ENCODE peak calls at places on chromosomes 2 and 18, in seven cellular contexts. T is PC-9; E is adrenal gland; V is cardiac muscle cell; J is glutamatergic neuron; A is CD4-positive, alpha-beta T cell; M is GM23338. G is an unnamed sample.

GRCh38 chr2:191995285-191995684 is 148.4 kb upstream of the CAVIN2 start:
- DNase-seq in T (no peak), E (no peak), V (no peak), J (no peak), A (no peak), M (no peak), G (no peak)

GRCh38 chr2:235605306-235605998 is 111.6 kb downstream of the AGAP1 start:
- DNase-seq in T (no peak), E (peak), V (peak), J (peak), A (no peak), M (peak), G (peak)

GRCh38 chr2:17583646-17584045 is 43.1 kb downstream of the VSNL1 start:
- DNase-seq in T (no peak), E (no peak), V (peak), J (no peak), A (no peak), M (no peak), G (no peak)

GRCh38 chr2:63679252-63679850 is 90.6 kb downstream of the MDH1 start:
- DNase-seq in T (no peak), E (no peak), V (no peak), J (no peak), A (no peak), M (no peak), G (no peak)

GRCh38 chr2:45741451-45741850 is 90.0 kb downstream of the PRKCE start:
- DNase-seq in T (no peak), E (no peak), V (peak), J (no peak), A (no peak), M (no peak), G (no peak)

GRCh38 chr2:43748333-43748732 is 25.5 kb upstream of the DYNC2LI1 start:
- DNase-seq in T (no peak), E (no peak), V (no peak), J (no peak), A (no peak), M (no peak), G (no peak)

GRCh38 chr2:20071397-20072383 is 20.3 kb upstream of the LAPTM4A start:
- DNase-seq in T (peak), E (peak), V (peak), J (peak), A (no peak), M (peak), G (no peak)

GRCh38 chr18:1090758-1091157 is 186.1 kb downstream of the ADCYAP1 start:
- DNase-seq in T (no peak), E (no peak), V (no peak), J (no peak), A (no peak), M (peak), G (no peak)

GRCh38 chr2:122055541-122055940 is 300.1 kb downstream of the TSN start:
- DNase-seq in T (peak), E (no peak), V (peak), J (no peak), A (no peak), M (no peak), G (no peak)

GRCh38 chr18:24659837-24660720 is 199.6 kb downstream of the HRH4 start:
- DNase-seq in T (no peak), E (peak), V (peak), J (no peak), A (peak), M (no peak), G (no peak)

GRCh38 chr2:227862741-227863588 is 8.5 kb upstream of the DAW1 start:
- DNase-seq in T (peak), E (peak), V (peak), J (no peak), A (no peak), M (peak), G (no peak)

GRCh38 chr2:178234648-178235047 is 40.3 kb downstream of the OSBPL6 start:
- DNase-seq in T (no peak), E (no peak), V (no peak), J (no peak), A (no peak), M (no peak), G (no peak)

GRCh38 chr18:3655637-3656050 is 205.7 kb downstream of the TGIF1 start:
- DNase-seq in T (no peak), E (no peak), V (no peak), J (no peak), A (no peak), M (no peak), G (no peak)

GRCh38 chr2:219511547-219512325 is 2.5 kb upstream of the ASIC4 start:
- DNase-seq in T (no peak), E (no peak), V (peak), J (no peak), A (no peak), M (peak), G (no peak)

GRCh38 chr2:156399224-156399949 is 36.8 kb upstream of the GPD2 start:
- DNase-seq in T (peak), E (no peak), V (peak), J (no peak), A (no peak), M (peak), G (no peak)

GRCh38 chr2:168639501-168639900 is 162.9 kb upstream of the NOSTRIN start:
- DNase-seq in T (no peak), E (peak), V (peak), J (peak), A (no peak), M (peak), G (no peak)

GRCh38 chr18:50183556-50183955 is 11.4 kb downstream of the MYO5B start:
- DNase-seq in T (peak), E (no peak), V (peak), J (no peak), A (no peak), M (peak), G (no peak)

GRCh38 chr2:33058716-33059451 is 112.1 kb downstream of the LTBP1 start:
- DNase-seq in T (no peak), E (no peak), V (no peak), J (no peak), A (no peak), M (no peak), G (no peak)

GRCh38 chr2:173264603-173265366 is 89.9 kb upstream of the CDCA7 start:
- DNase-seq in T (no peak), E (peak), V (no peak), J (no peak), A (no peak), M (peak), G (no peak)

GRCh38 chr2:239716009-239716408 is 309.1 kb downstream of the NDUFA10 start:
- DNase-seq in T (no peak), E (no peak), V (no peak), J (no peak), A (no peak), M (no peak), G (no peak)

GRCh38 chr18:56199580-56200320 is 438.6 kb downstream of the TXNL1 start:
- DNase-seq in T (no peak), E (peak), V (no peak), J (no peak), A (no peak), M (no peak), G (no peak)

GRCh38 chr18:12304351-12305210 is 3.5 kb upstream of the TUBB6 start:
- DNase-seq in T (no peak), E (no peak), V (no peak), J (no peak), A (no peak), M (no peak), G (no peak)

GRCh38 chr2:9696731-9697130 is 65.9 kb upstream of the YWHAQ start:
- DNase-seq in T (no peak), E (no peak), V (no peak), J (no peak), A (no peak), M (no peak), G (no peak)

GRCh38 chr2:196284901-196285589 is 113.7 kb upstream of the STK17B start:
- DNase-seq in T (no peak), E (no peak), V (no peak), J (no peak), A (no peak), M (no peak), G (no peak)

GRCh38 chr2:151071382-151071781 is 190.3 kb downstream of the RBM43 start:
- DNase-seq in T (peak), E (peak), V (peak), J (no peak), A (no peak), M (peak), G (no peak)
- TF ChIP-seq CTCF in T (peak), E (peak), V (peak), J (peak), A (no peak), M (peak), G (peak)

GRCh38 chr2:3091696-3092095 is 285.9 kb downstream of the EIPR1 start:
- DNase-seq in T (no peak), E (no peak), V (no peak), J (no peak), A (no peak), M (no peak), G (no peak)
- TF ChIP-seq CTCF in T (no peak), E (no peak), V (no peak), J (no peak), A (no peak), M (no peak), G (no peak)

GRCh38 chr18:54950221-54950620 is 9.0 kb downstream of the CCDC68 start:
- DNase-seq in T (no peak), E (no peak), V (no peak), J (no peak), A (no peak), M (no peak), G (no peak)
- TF ChIP-seq CTCF in T (peak), E (no peak), V (no peak), J (no peak), A (peak), M (peak), G (no peak)

GRCh38 chr2:30684546-30684945 is 122.7 kb downstream of the CAPN13 start:
- DNase-seq in T (no peak), E (no peak), V (no peak), J (no peak), A (no peak), M (no peak), G (no peak)

GRCh38 chr2:30684996-30685395 is 122.2 kb downstream of the CAPN13 start:
- DNase-seq in T (no peak), E (no peak), V (no peak), J (no peak), A (no peak), M (no peak), G (no peak)

GRCh38 chr2:30684026-30684425 is 123.2 kb downstream of the CAPN13 start:
- DNase-seq in T (no peak), E (no peak), V (no peak), J (no peak), A (no peak), M (no peak), G (no peak)

GRCh38 chr2:30686669-30687068 is 120.6 kb downstream of the CAPN13 start:
- DNase-seq in T (peak), E (no peak), V (no peak), J (no peak), A (no peak), M (no peak), G (no peak)

DNA sequence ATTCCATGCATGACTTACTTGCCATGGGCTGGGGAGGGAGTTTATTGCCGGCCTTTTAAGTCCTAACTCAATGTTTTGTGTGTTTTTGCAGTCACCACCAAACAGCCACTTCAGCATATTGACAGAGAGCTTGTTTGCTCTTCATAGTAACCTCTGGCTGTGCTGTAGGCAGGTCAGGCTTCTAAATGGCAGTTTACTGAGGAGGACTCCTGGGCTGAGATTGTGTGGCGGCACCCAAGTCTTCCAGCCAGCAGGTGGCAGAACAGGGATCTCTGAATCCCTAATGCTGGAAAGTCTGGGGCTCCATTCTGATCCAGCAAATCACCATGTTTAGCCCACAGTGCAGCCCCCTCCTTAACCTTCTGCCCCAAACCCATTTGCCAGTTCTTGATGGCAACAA is 121.2 kb downstream of the CAPN13 start:
- DNase-seq in T (peak), E (no peak), V (no peak), J (no peak), A (no peak), M (peak), G (peak)
- TF ChIP-seq CTCF in T (peak), E (no peak), V (peak), J (no peak), A (no peak), M (peak), G (no peak)

GRCh38 chr18:26804474-26804873 is 61.0 kb downstream of the AQP4 start:
- DNase-seq in T (no peak), E (peak), V (no peak), J (peak), A (no peak), M (peak), G (peak)
- TF ChIP-seq CTCF in T (peak), E (no peak), V (no peak), J (no peak), A (no peak), M (peak), G (peak)

GRCh38 chr2:31003717-31004116 is 134.5 kb downstream of the GALNT14 start:
- DNase-seq in T (no peak), E (no peak), V (no peak), J (no peak), A (no peak), M (no peak), G (no peak)

GRCh38 chr2:31004252-31004651 is 134.0 kb downstream of the GALNT14 start:
- DNase-seq in T (no peak), E (no peak), V (no peak), J (no peak), A (no peak), M (no peak), G (no peak)

GRCh38 chr2:31000970-31001369 is 137.3 kb downstream of the GALNT14 start:
- DNase-seq in T (no peak), E (no peak), V (no peak), J (no peak), A (no peak), M (no peak), G (no peak)

GRCh38 chr2:31002510-31002909 is 135.7 kb downstream of the GALNT14 start:
- DNase-seq in T (no peak), E (no peak), V (no peak), J (no peak), A (no peak), M (no peak), G (no peak)
- TF ChIP-seq CTCF in T (no peak), E (no peak), V (no peak), J (no peak), A (no peak), M (no peak), G (no peak)